ENCODE peak calls at places on chromosomes 13 and 19, in five cellular contexts. P is coronary artery, A is fibroblast of lung, Q is small intestine, J is psoas muscle. H is an unnamed sample.

GRCh38 chr19:44807652-44808462 is 1.0 kb upstream of the BCAM start:
- DNase-seq in Q (peak), A (peak), P (no peak), J (no peak), H (peak)

GRCh38 chr13:70668293-70668692 is 560.0 kb upstream of the KLHL1 start:
- DNase-seq in P (no peak), J (no peak), Q (peak), A (no peak), H (no peak)

GRCh38 chr13:22454586-22454985 is 726.2 kb upstream of the SGCG start:
- DNase-seq in Q (no peak), J (no peak), A (no peak), P (no peak), H (no peak)

GRCh38 chr13:105921711-105922110 is 613.8 kb downstream of the EFNB2 start:
- DNase-seq in A (no peak), J (no peak), Q (peak), P (no peak), H (no peak)

GRCh38 chr13:43122706-43123268 is 99.4 kb downstream of the DNAJC15 start:
- DNase-seq in A (no peak), Q (peak), J (no peak), P (no peak), H (no peak)

GRCh38 chr13:40113644-40114304 is 458.3 kb downstream of the COG6 start:
- DNase-seq in J (no peak), A (peak), Q (no peak), P (no peak), H (no peak)

GRCh38 chr19:47232422-47233211 is 1.6 kb upstream of the BBC3 start:
- DNase-seq in Q (peak), P (no peak), A (peak), J (no peak), H (peak)

GRCh38 chr13:87671031-87671823 is at the start of gene SLITRK5:
- DNase-seq in A (peak), J (peak), P (peak), Q (peak), H (no peak)

GRCh38 chr19:38699647-38700349 is 44.5 kb downstream of the CAPN12 start:
- DNase-seq in J (no peak), Q (no peak), P (no peak), A (no peak), H (no peak)

GRCh38 chr13:74730556-74731331 is 596.5 kb upstream of the KLF12 start:
- DNase-seq in A (no peak), J (no peak), Q (no peak), P (no peak), H (no peak)

GRCh38 chr19:56137405-56137804 is 3.7 kb upstream of the ZNF444 start:
- DNase-seq in P (no peak), Q (peak), A (no peak), J (no peak), H (no peak)

GRCh38 chr19:56133858-56134654 is 7.0 kb upstream of the ZNF444 start:
- DNase-seq in A (no peak), P (no peak), J (no peak), Q (no peak), H (no peak)

GRCh38 chr19:56134655-56134922 is 6.5 kb upstream of the ZNF444 start:
- DNase-seq in Q (no peak), A (no peak), P (no peak), J (no peak), H (no peak)

GRCh38 chr19:56138069-56138468 is 3.0 kb upstream of the ZNF444 start:
- DNase-seq in Q (no peak), P (no peak), A (no peak), J (no peak), H (no peak)

DNA sequence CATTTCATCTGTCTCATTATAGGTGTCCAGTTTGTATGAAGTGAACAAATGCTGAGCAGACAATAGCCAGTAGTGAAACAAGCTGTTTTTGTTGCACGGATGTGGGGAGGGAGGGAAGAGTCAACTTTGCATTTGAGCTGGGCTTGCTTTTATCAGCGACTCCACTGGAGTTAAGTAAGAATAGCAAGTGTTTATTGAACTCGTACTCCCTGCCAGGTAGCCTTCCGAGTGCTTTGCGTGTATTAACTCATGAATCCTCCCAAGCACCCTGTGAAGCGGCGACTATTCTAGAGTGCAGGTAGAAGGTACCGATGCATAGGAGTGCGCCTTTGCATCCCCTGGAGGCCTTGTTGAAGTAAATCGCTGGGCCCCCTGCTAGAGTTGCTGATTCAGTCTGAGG is 4.7 kb upstream of the ZNF444 start:
- DNase-seq in P (no peak), Q (no peak), J (no peak), A (no peak), H (no peak)
- H3K4me3 ChIP-seq in P (no peak), Q (no peak), J (no peak), A (no peak), H (no peak)

DNA sequence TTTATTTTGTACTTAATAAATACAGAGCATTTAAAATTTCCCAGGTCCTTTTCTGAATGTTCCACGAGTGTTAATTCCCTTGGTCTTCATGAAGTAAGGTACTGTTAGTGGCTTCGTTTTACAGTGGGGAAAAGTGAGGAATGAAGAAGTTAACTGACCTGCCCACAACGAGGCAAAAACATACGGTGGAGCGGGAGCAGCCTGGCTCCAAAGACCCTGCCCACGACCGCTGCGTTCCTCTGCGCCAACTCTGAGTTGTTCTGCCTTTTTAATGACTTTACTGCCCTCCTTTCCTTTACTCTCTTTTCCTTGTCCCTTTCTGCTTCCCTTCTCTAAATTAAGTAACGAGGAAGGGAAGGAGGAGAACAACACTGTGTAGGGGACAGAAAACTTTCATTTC is 392.9 kb downstream of the PCDH9 start:
- DNase-seq in A (no peak), Q (no peak), J (no peak), P (no peak), H (no peak)
- H3K4me3 ChIP-seq in A (no peak), Q (no peak), J (no peak), P (no peak), H (no peak)

GRCh38 chr19:843836-844299 is 3.1 kb downstream of the PRTN3 start:
- DNase-seq in A (no peak), Q (no peak), P (peak), J (no peak), H (no peak)
- H3K4me3 ChIP-seq in A (no peak), Q (no peak), P (peak), J (peak), H (no peak)

DNA sequence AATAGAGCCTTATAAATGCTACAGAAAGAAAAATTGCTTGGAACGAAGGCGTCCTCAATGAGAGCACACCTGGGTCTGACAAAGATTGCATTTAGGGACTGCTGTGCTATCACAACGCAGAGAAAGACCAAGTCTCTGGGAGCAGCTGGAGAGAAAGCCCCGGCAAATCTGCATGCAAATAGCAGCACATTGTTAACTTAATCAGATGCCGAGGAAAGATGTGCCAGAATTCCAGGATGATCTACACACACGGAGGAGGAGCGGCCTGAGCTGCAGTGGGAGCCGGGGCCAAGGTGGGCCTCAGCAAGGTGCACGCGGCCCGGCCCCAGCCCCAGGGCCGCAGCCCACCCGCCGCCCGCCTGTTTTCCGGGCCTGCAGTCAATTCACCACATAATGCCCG is 1.4 kb downstream of the ZNF536 start:
- DNase-seq in J (no peak), Q (no peak), A (no peak), P (no peak), H (no peak)
- H3K4me3 ChIP-seq in J (no peak), Q (no peak), A (no peak), P (no peak), H (no peak)

DNA sequence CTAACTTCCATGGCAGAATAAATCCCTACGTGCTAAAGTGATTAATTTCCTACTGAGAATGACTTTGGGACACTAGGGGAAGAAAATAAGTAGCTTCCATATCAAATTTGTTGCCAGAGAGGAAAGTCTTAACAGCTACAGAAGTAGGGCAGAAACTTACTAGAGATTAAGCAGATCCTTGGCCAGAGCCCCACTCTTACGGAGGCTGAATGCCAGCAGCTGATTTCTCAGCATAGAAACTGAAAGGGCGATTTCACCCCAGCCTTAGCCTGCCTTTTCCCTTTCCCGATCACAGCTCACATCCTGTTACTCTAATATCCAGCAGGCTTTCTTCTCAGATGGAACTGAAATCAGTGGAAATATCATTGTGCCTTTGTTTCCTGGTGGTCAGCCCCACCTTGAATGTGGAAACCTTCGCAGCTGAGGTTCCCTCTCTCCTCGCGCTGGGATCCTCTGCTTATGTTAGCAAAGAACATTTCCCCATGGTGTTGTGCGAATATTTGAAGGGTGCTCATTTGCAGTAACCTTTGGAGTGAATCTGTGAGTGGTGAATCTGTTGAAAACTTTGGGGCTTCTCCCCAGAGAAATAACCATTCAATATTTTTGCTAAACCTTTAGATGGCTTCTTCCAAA is 8.4 kb downstream of the FAM124A start:
- DNase-seq in Q (peak), A (peak), P (no peak), J (peak), H (no peak)
- H3K4me3 ChIP-seq in Q (no peak), A (peak), P (peak), J (peak), H (no peak)

GRCh38 chr13:99085139-99085845 is 107.4 kb upstream of the DOCK9 start:
- DNase-seq in A (no peak), P (peak), Q (no peak), J (no peak), H (no peak)

GRCh38 chr13:99085846-99086148 is 107.9 kb upstream of the DOCK9 start:
- DNase-seq in P (no peak), J (no peak), A (no peak), Q (no peak), H (no peak)

GRCh38 chr13:99087130-99087953 is 109.5 kb upstream of the DOCK9 start:
- DNase-seq in Q (peak), P (peak), A (peak), J (peak), H (peak)

GRCh38 chr13:99086869-99087129 is 108.9 kb upstream of the DOCK9 start:
- DNase-seq in A (peak), P (no peak), J (no peak), Q (peak), H (no peak)

GRCh38 chr13:99086149-99086868 is 108.4 kb upstream of the DOCK9 start:
- DNase-seq in P (peak), Q (peak), J (peak), A (peak), H (no peak)
- H3K4me3 ChIP-seq in P (peak), Q (peak), J (peak), A (peak), H (peak)

GRCh38 chr19:49546825-49547565 is 19.2 kb downstream of the RCN3 start:
- DNase-seq in Q (peak), P (no peak), J (no peak), A (peak), H (no peak)
- H3K4me3 ChIP-seq in Q (no peak), P (no peak), J (peak), A (no peak), H (no peak)

GRCh38 chr19:8367327-8368001 is 3.5 kb downstream of the ANGPTL4 start:
- DNase-seq in Q (peak), A (peak), J (peak), P (peak), H (no peak)
- H3K4me3 ChIP-seq in Q (no peak), A (peak), J (peak), P (peak), H (no peak)

GRCh38 chr19:1860133-1860775 is 3.1 kb downstream of the KLF16 start:
- DNase-seq in Q (peak), J (peak), P (no peak), A (peak), H (no peak)
- H3K4me3 ChIP-seq in Q (peak), J (no peak), P (peak), A (peak), H (peak)

DNA sequence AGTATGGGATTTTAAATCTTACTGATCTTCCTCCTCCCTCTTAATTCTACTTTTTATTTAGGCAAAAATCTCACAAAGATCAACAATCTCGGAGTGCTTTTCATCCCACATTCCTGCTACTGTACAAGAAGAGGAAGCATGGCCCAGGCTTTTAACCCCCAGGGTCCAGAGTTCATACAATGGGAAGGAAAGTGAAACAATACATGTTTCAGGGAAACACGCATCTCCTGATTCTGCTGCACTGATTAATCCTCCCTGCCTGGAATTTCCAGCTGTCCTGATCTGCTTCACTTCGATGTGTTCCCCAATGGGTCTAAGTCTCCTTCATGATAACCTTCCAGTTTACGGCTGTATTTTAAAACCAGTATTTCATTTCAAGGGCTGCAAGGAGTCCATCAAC is 44.5 kb downstream of the COL4A1 start:
- DNase-seq in Q (peak), P (no peak), A (no peak), J (no peak), H (no peak)
- H3K4me3 ChIP-seq in Q (no peak), P (peak), A (no peak), J (no peak), H (no peak)